ENCODE peak calls at places on chromosome 22, in five cellular contexts. L is H1, D is A549, Y is WTC11, F is SK-N-SH. X is an unnamed sample.

GRCh38 chr22:20550851-20551744 is 43.7 kb downstream of the MED15 start:
- DNase-seq in F (no peak), D (no peak), L (no peak), Y (peak), X (peak)

GRCh38 chr22:29636751-29637150 is 33.3 kb downstream of the NF2 start:
- DNase-seq in F (no peak), D (no peak), Y (no peak), L (no peak), X (no peak)

GRCh38 chr22:19779685-19780268 is 19.2 kb downstream of the TBX1 start:
- DNase-seq in D (no peak), L (no peak), F (no peak), Y (peak), X (no peak)

GRCh38 chr22:18095101-18095805 is 15.4 kb upstream of the TUBA8 start:
- DNase-seq in L (no peak), Y (no peak), F (no peak), D (peak), X (peak)

GRCh38 chr22:17570851-17571631 is 7.7 kb downstream of the SLC25A18 start:
- DNase-seq in L (no peak), D (no peak), Y (no peak), F (no peak), X (no peak)

GRCh38 chr22:39243443-39244072 is 1.2 kb downstream of the PDGFB start:
- DNase-seq in Y (no peak), D (peak), F (no peak), L (no peak), X (no peak)

GRCh38 chr22:44449061-44449682 is 48.9 kb downstream of the RTL6 start:
- DNase-seq in L (no peak), D (peak), F (no peak), Y (no peak), X (no peak)

GRCh38 chr22:36863979-36864378 is 3.2 kb downstream of the NCF4 start:
- DNase-seq in D (no peak), L (no peak), F (no peak), Y (no peak), X (no peak)

GRCh38 chr22:21718492-21718891 is 17.1 kb downstream of the YPEL1 start:
- DNase-seq in D (no peak), L (no peak), Y (no peak), F (no peak), X (no peak)

GRCh38 chr22:44701187-44701586 is 817 bp upstream of the PRR5 start:
- DNase-seq in F (no peak), D (no peak), L (no peak), Y (no peak), X (no peak)

GRCh38 chr22:39317084-39317755 is 2.2 kb downstream of the RPL3 start:
- DNase-seq in Y (no peak), D (no peak), L (no peak), F (no peak), X (no peak)

GRCh38 chr22:23790819-23791736 is 4.3 kb downstream of the SMARCB1 start:
- DNase-seq in D (no peak), F (peak), Y (no peak), L (no peak), X (no peak)

GRCh38 chr22:19764050-19764593 is 3.5 kb downstream of the TBX1 start:
- DNase-seq in L (no peak), F (no peak), D (no peak), Y (no peak), X (no peak)

GRCh38 chr22:38398609-38399401 is 56.2 kb downstream of the KCNJ4 start:
- DNase-seq in D (peak), L (peak), F (peak), Y (peak), X (peak)

GRCh38 chr22:26666035-26666338 is 8.6 kb downstream of the MIAT start:
- DNase-seq in Y (no peak), D (no peak), L (no peak), F (no peak), X (no peak)

GRCh38 chr22:19483481-19484244 is 3.9 kb downstream of the CDC45 start:
- DNase-seq in L (no peak), D (no peak), Y (no peak), F (no peak), X (peak)

GRCh38 chr22:50298937-50299656 is 8.3 kb downstream of the PLXNB2 start:
- DNase-seq in F (no peak), Y (no peak), L (no peak), D (no peak), X (no peak)
- TF ChIP-seq MAX in F (no peak), Y (no peak), L (no peak), D (no peak), X (no peak)

GRCh38 chr22:34010259-34010658 is 90.0 kb upstream of the LARGE1 start:
- DNase-seq in L (no peak), F (no peak), D (no peak), Y (no peak), X (no peak)
- TF ChIP-seq MAX in L (no peak), F (no peak), D (no peak), Y (no peak), X (no peak)

GRCh38 chr22:12601870-12602779 is 2925.9 kb upstream of the OR11H1 start:
- DNase-seq in Y (no peak), D (no peak), L (no peak), F (peak), X (no peak)
- TF ChIP-seq MAX in Y (no peak), D (no peak), L (no peak), F (peak), X (no peak)

GRCh38 chr22:40392618-40393017 is 22.2 kb downstream of the SGSM3 start:
- DNase-seq in L (no peak), D (no peak), F (no peak), Y (no peak), X (peak)
- TF ChIP-seq MAX in L (no peak), D (no peak), F (no peak), Y (no peak), X (no peak)

GRCh38 chr22:32994921-32995320 is 63.3 kb downstream of the SYN3 start:
- DNase-seq in F (peak), D (no peak), L (no peak), Y (no peak), X (no peak)
- TF ChIP-seq MAX in F (no peak), D (no peak), L (no peak), Y (no peak), X (no peak)

GRCh38 chr22:46030241-46030880 is 53.4 kb upstream of the WNT7B start:
- DNase-seq in F (no peak), D (no peak), L (no peak), Y (peak), X (no peak)

GRCh38 chr22:46028069-46028991 is 51.4 kb upstream of the WNT7B start:
- DNase-seq in L (no peak), Y (peak), F (no peak), D (no peak), X (no peak)

GRCh38 chr22:46031066-46031465 is 54.1 kb upstream of the WNT7B start:
- DNase-seq in L (no peak), D (no peak), Y (peak), F (no peak), X (no peak)

GRCh38 chr22:46029036-46029435 is 52.1 kb upstream of the WNT7B start:
- DNase-seq in F (no peak), Y (no peak), D (no peak), L (no peak), X (no peak)

DNA sequence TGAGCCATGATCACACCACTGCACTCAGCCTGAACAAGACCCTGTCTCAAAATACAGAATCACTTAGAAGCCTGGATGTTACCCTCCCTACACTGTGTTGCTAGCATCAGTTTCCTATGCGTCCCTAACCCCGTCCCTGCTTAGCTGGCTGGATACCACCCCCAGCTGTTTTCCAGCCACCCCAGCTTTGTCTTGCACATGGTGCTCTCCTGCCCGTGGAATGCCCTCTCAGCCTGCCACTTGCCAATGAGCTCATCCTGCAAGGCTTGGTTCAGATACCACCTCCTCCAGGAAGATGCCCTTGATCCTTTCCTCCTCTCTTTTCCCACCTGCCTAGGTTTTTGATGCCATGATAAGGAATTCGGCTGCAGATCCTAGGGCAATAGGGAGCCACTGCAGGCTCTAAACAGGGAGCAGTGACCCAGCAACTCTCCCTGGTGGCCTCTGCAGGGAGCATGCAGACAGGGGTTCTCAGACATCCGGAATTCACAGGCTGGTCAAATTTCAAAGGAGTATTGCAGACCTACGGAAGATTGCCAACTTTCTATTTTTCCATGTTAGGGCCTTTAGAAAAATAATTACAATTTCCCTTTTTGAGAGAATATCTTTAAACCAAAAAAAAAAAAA is 52.7 kb upstream of the WNT7B start:
- DNase-seq in F (no peak), L (no peak), D (no peak), Y (peak), X (no peak)
- TF ChIP-seq MAX in F (no peak), L (no peak), D (no peak), Y (no peak), X (no peak)

GRCh38 chr22:50210378-50211139 is 9.7 kb downstream of the SELENOO start:
- DNase-seq in Y (no peak), L (no peak), D (no peak), F (no peak), X (no peak)
- TF ChIP-seq MAX in Y (no peak), L (no peak), D (no peak), F (no peak), X (no peak)

DNA sequence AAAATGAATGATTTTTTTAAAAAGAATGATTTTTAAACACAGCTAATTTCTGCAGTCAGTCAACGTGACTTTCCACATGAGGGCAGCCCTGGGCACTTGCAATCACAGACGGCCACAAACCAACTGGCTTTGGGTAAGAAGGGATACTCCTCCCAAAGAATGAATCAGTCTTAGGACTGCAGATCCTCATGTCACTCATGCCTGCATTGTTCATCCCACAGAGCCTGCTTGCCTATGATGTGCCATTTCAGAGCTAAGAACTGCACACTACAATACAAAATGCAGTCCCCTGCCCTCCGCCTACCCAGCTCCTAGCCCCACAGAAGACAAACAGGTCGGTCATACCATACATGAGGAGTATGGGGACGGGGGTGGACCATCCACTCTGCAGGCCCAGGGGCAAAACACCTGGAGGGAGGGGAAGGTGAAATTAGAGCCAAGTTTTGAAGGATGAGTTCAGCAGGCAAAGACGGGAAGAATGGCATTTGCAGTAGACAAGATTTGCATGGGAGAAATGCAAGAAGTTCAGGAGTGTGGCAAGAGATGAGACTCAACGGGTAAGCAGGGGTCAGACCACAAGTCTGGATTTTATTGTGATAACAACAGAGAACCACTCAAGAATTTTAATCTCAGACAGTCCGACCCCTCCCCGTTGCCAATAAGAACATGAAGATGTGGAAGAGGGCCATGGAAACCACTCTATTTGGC is 24.7 kb downstream of the PACSIN2 start:
- DNase-seq in Y (no peak), F (no peak), L (no peak), D (peak), X (peak)
- TF ChIP-seq MAX in Y (no peak), F (peak), L (no peak), D (no peak), X (no peak)